ENCODE peak calls at places on chromosome 13, in four cellular contexts. One of them, this sample, is unnamed.

GRCh38 chr13:28638756-28639155 is 20.2 kb upstream of the POMP start:
- DNase-seq in AG04450: no peak
- DNase-seq in lower leg skin: no peak
- DNase-seq in ascending aorta: no peak
- DNase-seq in this sample: no peak

GRCh38 chr13:96481482-96481881 is 391.6 kb downstream of the HS6ST3 start:
- DNase-seq in AG04450: no peak
- DNase-seq in lower leg skin: no peak
- DNase-seq in ascending aorta: no peak
- DNase-seq in this sample: no peak

GRCh38 chr13:97140611-97141010 is 81.5 kb upstream of the MBNL2 start:
- DNase-seq in AG04450: no peak
- DNase-seq in lower leg skin: no peak
- DNase-seq in ascending aorta: no peak
- DNase-seq in this sample: peak

GRCh38 chr13:62358646-62358932 is 942.9 kb upstream of the PCDH20 start:
- DNase-seq in AG04450: no peak
- DNase-seq in lower leg skin: no peak
- DNase-seq in ascending aorta: no peak
- DNase-seq in this sample: no peak

GRCh38 chr13:113034451-113035208 is 65.6 kb downstream of the MCF2L start:
- DNase-seq in AG04450: peak
- DNase-seq in lower leg skin: peak
- DNase-seq in ascending aorta: no peak
- DNase-seq in this sample: peak

GRCh38 chr13:104984296-104984818 is 1551.1 kb downstream of the EFNB2 start:
- DNase-seq in AG04450: no peak
- DNase-seq in lower leg skin: peak
- DNase-seq in ascending aorta: no peak
- DNase-seq in this sample: no peak

GRCh38 chr13:79491715-79492114 is 10.8 kb downstream of the NDFIP2 start:
- DNase-seq in AG04450: no peak
- DNase-seq in lower leg skin: no peak
- DNase-seq in ascending aorta: no peak
- DNase-seq in this sample: peak

GRCh38 chr13:51475727-51476521 is 23.1 kb upstream of the INTS6 start:
- DNase-seq in AG04450: no peak
- DNase-seq in lower leg skin: no peak
- DNase-seq in ascending aorta: no peak
- DNase-seq in this sample: no peak

GRCh38 chr13:100675660-100676129 is 1.1 kb upstream of the TMTC4 start:
- DNase-seq in AG04450: no peak
- DNase-seq in lower leg skin: no peak
- DNase-seq in ascending aorta: no peak
- DNase-seq in this sample: no peak

GRCh38 chr13:59538512-59538911 is 625.2 kb downstream of the DIAPH3 start:
- DNase-seq in AG04450: no peak
- DNase-seq in lower leg skin: no peak
- DNase-seq in ascending aorta: no peak
- DNase-seq in this sample: no peak

GRCh38 chr13:45292176-45292575 is 48.8 kb downstream of the TPT1 start:
- DNase-seq in AG04450: no peak
- DNase-seq in lower leg skin: no peak
- DNase-seq in ascending aorta: no peak
- DNase-seq in this sample: peak

GRCh38 chr13:110575322-110576069 is 14.0 kb upstream of the RAB20 start:
- DNase-seq in AG04450: no peak
- DNase-seq in lower leg skin: no peak
- DNase-seq in ascending aorta: no peak
- DNase-seq in this sample: peak

GRCh38 chr13:75153834-75154233 is 328.1 kb downstream of the TBC1D4 start:
- DNase-seq in AG04450: no peak
- DNase-seq in lower leg skin: no peak
- DNase-seq in ascending aorta: no peak
- DNase-seq in this sample: peak

GRCh38 chr13:107351305-107351704 is 783.4 kb upstream of the ARGLU1 start:
- DNase-seq in AG04450: no peak
- DNase-seq in lower leg skin: no peak
- DNase-seq in ascending aorta: no peak
- DNase-seq in this sample: no peak

GRCh38 chr13:99260216-99260615 is 2.0 kb upstream of the GPR18 start:
- DNase-seq in AG04450: no peak
- DNase-seq in lower leg skin: no peak
- DNase-seq in ascending aorta: no peak
- DNase-seq in this sample: peak

GRCh38 chr13:73934215-73934623 is 200.0 kb downstream of the KLF12 start:
- DNase-seq in AG04450: no peak
- DNase-seq in lower leg skin: no peak
- DNase-seq in ascending aorta: no peak
- DNase-seq in this sample: no peak

GRCh38 chr13:113064534-113065405 is 40.8 kb upstream of the F7 start:
- DNase-seq in AG04450: no peak
- DNase-seq in lower leg skin: no peak
- DNase-seq in ascending aorta: no peak
- DNase-seq in this sample: peak

GRCh38 chr13:60811581-60811980 is 414.6 kb downstream of the TDRD3 start:
- DNase-seq in AG04450: no peak
- DNase-seq in lower leg skin: no peak
- DNase-seq in ascending aorta: no peak
- DNase-seq in this sample: no peak

GRCh38 chr13:97283888-97284287 is 61.8 kb downstream of the MBNL2 start:
- DNase-seq in AG04450: no peak
- DNase-seq in lower leg skin: no peak
- DNase-seq in ascending aorta: no peak
- DNase-seq in this sample: no peak

GRCh38 chr13:99310382-99311031 is 3.3 kb upstream of the GPR183 start:
- DNase-seq in AG04450: peak
- DNase-seq in lower leg skin: no peak
- DNase-seq in ascending aorta: no peak
- DNase-seq in this sample: peak

GRCh38 chr13:108957369-108958012 is 328.1 kb downstream of the MYO16 start:
- DNase-seq in AG04450: peak
- DNase-seq in lower leg skin: no peak
- DNase-seq in ascending aorta: no peak
- DNase-seq in this sample: peak

GRCh38 chr13:98420560-98421175 is 156.2 kb downstream of the STK24 start:
- DNase-seq in AG04450: no peak
- DNase-seq in lower leg skin: no peak
- DNase-seq in ascending aorta: no peak
- DNase-seq in this sample: no peak

GRCh38 chr13:103539265-103539664 is 473.0 kb upstream of the SLC10A2 start:
- DNase-seq in AG04450: no peak
- DNase-seq in lower leg skin: no peak
- DNase-seq in ascending aorta: no peak
- DNase-seq in this sample: no peak

GRCh38 chr13:112103971-112104872 is 37.3 kb downstream of the SOX1 start:
- DNase-seq in AG04450: no peak
- DNase-seq in lower leg skin: no peak
- DNase-seq in ascending aorta: no peak
- DNase-seq in this sample: no peak

GRCh38 chr13:99528547-99528946 is 27.3 kb downstream of the TM9SF2 start:
- DNase-seq in AG04450: no peak
- DNase-seq in lower leg skin: no peak
- DNase-seq in ascending aorta: no peak
- DNase-seq in this sample: no peak

GRCh38 chr13:94967183-94968039 is 255.1 kb upstream of the SOX21 start:
- DNase-seq in AG04450: no peak
- DNase-seq in lower leg skin: no peak
- DNase-seq in ascending aorta: no peak
- DNase-seq in this sample: no peak

GRCh38 chr13:33730147-33730546 is 87.8 kb upstream of the RFC3 start:
- DNase-seq in AG04450: no peak
- DNase-seq in lower leg skin: no peak
- DNase-seq in ascending aorta: no peak
- DNase-seq in this sample: no peak

GRCh38 chr13:79548886-79549285 is 67.9 kb downstream of the NDFIP2 start:
- DNase-seq in AG04450: no peak
- DNase-seq in lower leg skin: no peak
- DNase-seq in ascending aorta: no peak
- DNase-seq in this sample: peak

GRCh38 chr13:114108894-114109293 is 23.5 kb downstream of the RASA3 start:
- DNase-seq in AG04450: no peak
- DNase-seq in lower leg skin: no peak
- DNase-seq in ascending aorta: no peak
- DNase-seq in this sample: no peak
- TF ChIP-seq CTCF in AG04450: no peak
- TF ChIP-seq CTCF in lower leg skin: no peak
- TF ChIP-seq CTCF in ascending aorta: no peak
- TF ChIP-seq CTCF in this sample: no peak

GRCh38 chr13:82688400-82688999 is 1193.8 kb downstream of the SLITRK1 start:
- DNase-seq in AG04450: no peak
- DNase-seq in lower leg skin: no peak
- DNase-seq in ascending aorta: no peak
- DNase-seq in this sample: no peak
- H3K4me3 ChIP-seq in AG04450: peak
- H3K4me3 ChIP-seq in lower leg skin: no peak
- H3K4me3 ChIP-seq in ascending aorta: no peak
- H3K4me3 ChIP-seq in this sample: peak

DNA sequence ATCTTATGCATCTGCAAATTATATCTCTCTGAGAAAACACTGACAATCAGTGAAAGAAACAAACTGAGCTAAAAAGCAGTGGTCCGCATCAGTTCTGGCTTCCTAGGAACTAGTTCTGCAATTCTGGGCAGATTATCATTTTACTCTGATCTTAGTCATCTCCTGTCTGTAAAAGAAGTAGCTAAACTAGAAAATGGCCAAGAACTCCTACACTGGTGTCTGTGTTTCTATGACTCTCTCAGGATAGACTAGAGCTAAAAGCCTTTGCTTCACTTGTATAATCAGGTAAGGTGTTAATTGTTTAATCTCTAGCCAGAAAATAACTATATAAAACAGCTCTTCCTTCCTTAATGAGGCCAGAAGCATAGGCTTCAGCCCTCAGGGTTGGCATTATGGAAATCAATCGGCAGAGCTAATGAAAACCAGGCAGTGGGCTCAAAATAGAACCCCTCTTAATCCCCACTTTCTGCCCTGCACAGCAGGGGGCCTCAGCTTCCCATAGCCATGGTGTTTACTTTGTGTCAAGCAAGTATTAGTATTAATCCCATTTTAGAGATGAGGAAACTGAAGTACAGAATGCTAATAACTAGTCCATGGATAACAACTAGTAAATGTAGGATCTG is 459.2 kb downstream of the FGF14 start:
- DNase-seq in AG04450: no peak
- DNase-seq in lower leg skin: no peak
- DNase-seq in ascending aorta: no peak
- DNase-seq in this sample: no peak
- TF ChIP-seq CTCF in AG04450: no peak
- TF ChIP-seq CTCF in lower leg skin: no peak
- TF ChIP-seq CTCF in ascending aorta: no peak
- TF ChIP-seq CTCF in this sample: no peak

GRCh38 chr13:42384265-42384664 is 112.3 kb downstream of the AKAP11 start:
- DNase-seq in AG04450: no peak
- DNase-seq in lower leg skin: no peak
- DNase-seq in ascending aorta: no peak
- DNase-seq in this sample: no peak
- H3K4me3 ChIP-seq in AG04450: no peak
- H3K4me3 ChIP-seq in lower leg skin: no peak
- H3K4me3 ChIP-seq in ascending aorta: no peak
- H3K4me3 ChIP-seq in this sample: no peak

DNA sequence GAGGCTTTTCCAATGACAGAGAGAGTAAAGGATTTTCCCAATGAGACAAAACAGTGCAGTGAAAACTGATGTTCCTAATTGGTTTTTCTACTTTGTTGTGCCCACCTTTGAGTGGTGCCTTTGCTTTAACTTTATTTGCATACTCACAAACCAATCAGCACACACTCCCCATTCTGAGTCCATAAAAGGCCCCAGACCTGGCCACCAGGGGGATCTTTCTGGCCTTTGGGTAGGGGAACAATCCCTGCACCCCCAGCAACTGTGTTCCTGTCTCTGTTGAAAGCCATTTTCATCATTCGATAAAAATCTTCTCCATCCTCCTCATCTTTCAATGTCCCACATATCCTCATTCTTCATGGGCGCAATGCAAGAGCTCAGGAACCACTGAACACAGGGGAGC is 252.8 kb downstream of the B3GLCT start:
- DNase-seq in AG04450: no peak
- DNase-seq in lower leg skin: no peak
- DNase-seq in ascending aorta: no peak
- DNase-seq in this sample: no peak
- TF ChIP-seq CTCF in AG04450: no peak
- TF ChIP-seq CTCF in lower leg skin: no peak
- TF ChIP-seq CTCF in ascending aorta: no peak
- TF ChIP-seq CTCF in this sample: no peak

GRCh38 chr13:46550822-46551221 is 2.1 kb upstream of the LRCH1 start:
- DNase-seq in AG04450: no peak
- DNase-seq in lower leg skin: no peak
- DNase-seq in ascending aorta: no peak
- DNase-seq in this sample: no peak

GRCh38 chr13:46552888-46553520 is at the start of gene LRCH1:
- DNase-seq in AG04450: no peak
- DNase-seq in lower leg skin: peak
- DNase-seq in ascending aorta: peak
- DNase-seq in this sample: peak

GRCh38 chr13:46552302-46552680 is 679 bp upstream of the LRCH1 start:
- DNase-seq in AG04450: no peak
- DNase-seq in lower leg skin: no peak
- DNase-seq in ascending aorta: no peak
- DNase-seq in this sample: no peak

GRCh38 chr13:46553521-46553885 is 533 bp downstream of the LRCH1 start:
- DNase-seq in AG04450: no peak
- DNase-seq in lower leg skin: peak
- DNase-seq in ascending aorta: no peak
- DNase-seq in this sample: no peak

DNA sequence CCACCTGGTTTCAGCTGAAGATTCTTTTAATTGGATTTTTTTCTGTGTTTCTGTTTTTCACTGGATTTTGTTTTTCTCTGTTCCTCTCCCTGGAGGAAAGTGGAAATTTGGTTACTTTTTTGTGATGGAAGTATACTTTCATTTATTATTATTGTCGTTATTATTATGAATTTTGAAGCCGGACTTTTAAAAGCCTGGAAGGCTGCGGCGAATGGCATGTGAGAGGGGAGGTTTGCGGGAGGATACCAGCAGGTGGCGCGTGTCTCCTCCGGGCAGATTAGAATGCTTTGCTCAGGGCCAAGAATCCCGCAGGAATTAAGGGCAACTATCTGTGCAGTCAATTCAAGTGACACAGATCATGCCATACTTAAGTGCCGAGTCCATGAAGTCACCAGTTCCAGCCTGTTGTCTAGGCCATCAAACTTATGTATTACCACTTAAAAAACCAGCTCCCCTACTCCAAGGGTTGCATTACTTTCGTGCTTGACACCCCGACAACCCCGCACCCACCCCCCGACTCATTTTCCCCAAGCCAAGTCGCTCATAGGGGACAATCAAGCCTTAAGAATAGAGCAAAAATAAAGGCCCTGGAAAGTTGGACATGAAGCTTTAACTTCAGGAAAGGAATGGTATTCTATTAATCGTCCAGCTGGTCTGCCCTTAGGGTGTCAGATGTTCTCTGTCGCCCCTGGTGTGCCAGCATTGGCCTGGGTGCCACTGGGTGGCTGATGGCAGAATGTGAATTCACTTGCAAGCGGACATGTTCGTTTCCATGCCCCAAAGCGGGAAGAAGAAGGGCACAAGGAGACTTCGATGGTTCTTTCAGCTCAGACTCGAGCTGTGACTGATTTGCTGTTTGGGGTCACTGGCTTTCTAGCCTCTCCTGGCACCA is 1.3 kb upstream of the LRCH1 start:
- DNase-seq in AG04450: no peak
- DNase-seq in lower leg skin: peak
- DNase-seq in ascending aorta: no peak
- DNase-seq in this sample: peak
- H3K4me3 ChIP-seq in AG04450: peak
- H3K4me3 ChIP-seq in lower leg skin: no peak
- H3K4me3 ChIP-seq in ascending aorta: peak
- H3K4me3 ChIP-seq in this sample: peak

This sample was measured in AG10803.